ENCODE peak calls at places on chromosomes 11 and 22, in five cellular contexts. H is mucosa of gallbladder, N is D341Med, I is putamen, E is HCEC 1CT. X is an unnamed sample.

GRCh38 chr22:47623740-47624103 is 861.3 kb downstream of the TBC1D22A start:
- DNase-seq in H (no peak), N (no peak), I (no peak), E (no peak), X (no peak)

GRCh38 chr11:100639140-100639539 is 47.9 kb upstream of the ARHGAP42 start:
- DNase-seq in H (peak), N (no peak), I (peak), E (peak), X (no peak)

GRCh38 chr22:50728523-50728931 is 9.5 kb upstream of the ACR start:
- DNase-seq in H (no peak), N (no peak), I (no peak), E (no peak), X (no peak)

GRCh38 chr22:36073476-36073875 is 44.9 kb upstream of the RBFOX2 start:
- DNase-seq in H (no peak), N (no peak), I (no peak), E (peak), X (no peak)

GRCh38 chr11:96088914-96089313 is 165.0 kb upstream of the MTMR2 start:
- DNase-seq in H (no peak), N (no peak), I (no peak), E (no peak), X (no peak)

GRCh38 chr11:119664063-119664572 is 64.9 kb downstream of the NECTIN1 start:
- DNase-seq in H (no peak), N (no peak), I (peak), E (no peak), X (peak)

GRCh38 chr11:69661413-69661715 is 13.8 kb downstream of the LTO1 start:
- DNase-seq in H (no peak), N (peak), I (no peak), E (no peak), X (peak)

GRCh38 chr11:94181943-94182342 is 53.3 kb downstream of the PANX1 start:
- DNase-seq in H (no peak), N (no peak), I (no peak), E (peak), X (no peak)

GRCh38 chr11:92330114-92330513 is 105.5 kb downstream of the FAT3 start:
- DNase-seq in H (no peak), N (no peak), I (no peak), E (no peak), X (no peak)

GRCh38 chr11:94671553-94672366 is 96.4 kb upstream of the AMOTL1 start:
- DNase-seq in H (no peak), N (no peak), I (no peak), E (peak), X (no peak)

GRCh38 chr11:65911682-65912568 is 6.9 kb downstream of the C11orf68 start:
- DNase-seq in H (no peak), N (peak), I (no peak), E (peak), X (peak)

GRCh38 chr11:12864316-12865156 is 144.6 kb upstream of the RASSF10 start:
- DNase-seq in H (peak), N (no peak), I (no peak), E (peak), X (peak)

GRCh38 chr11:3022300-3022967 is 30.3 kb upstream of the NAP1L4 start:
- DNase-seq in H (no peak), N (no peak), I (no peak), E (peak), X (no peak)

GRCh38 chr22:19992481-19992911 is 24.1 kb downstream of the ARVCF start:
- DNase-seq in H (no peak), N (no peak), I (no peak), E (no peak), X (no peak)

GRCh38 chr22:40714514-40714966 is 35.3 kb downstream of the MCHR1 start:
- DNase-seq in H (no peak), N (peak), I (no peak), E (no peak), X (peak)

GRCh38 chr22:27207907-27208306 is 550.5 kb downstream of the MIAT start:
- DNase-seq in H (no peak), N (no peak), I (no peak), E (no peak), X (no peak)

GRCh38 chr11:34680918-34681554 is 60.1 kb downstream of the EHF start:
- DNase-seq in H (no peak), N (no peak), I (no peak), E (peak), X (no peak)

GRCh38 chr11:78202733-78203167 is 14.0 kb downstream of the USP35 start:
- DNase-seq in H (no peak), N (no peak), I (no peak), E (no peak), X (no peak)

X was measured in H7.